ENCODE peak calls at places on chromosome 2, in four cellular contexts. R, U, Q and D are unnamed samples.

GRCh38 chr2:127665267-127665893 is 9.9 kb downstream of the LIMS2 start:
- DNase-seq in U (no peak), R (no peak), Q (no peak), D (no peak)

GRCh38 chr2:209367091-209367747 is 56.6 kb upstream of the MAP2 start:
- DNase-seq in Q (no peak), R (no peak), U (no peak), D (no peak)

GRCh38 chr2:47984041-47984440 is 77.7 kb upstream of the FBXO11 start:
- DNase-seq in R (no peak), Q (no peak), U (peak; percentile 42), D (no peak)

GRCh38 chr2:27701676-27702075 is 38.0 kb downstream of the SLC4A1AP start:
- DNase-seq in Q (no peak), R (no peak), U (no peak), D (no peak)

GRCh38 chr2:217517402-217517801 is 485.4 kb downstream of the TNS1 start:
- DNase-seq in U (no peak), R (no peak), Q (no peak), D (no peak)

GRCh38 chr2:181174880-181175590 is 194.6 kb downstream of the UBE2E3 start:
- DNase-seq in U (no peak), Q (no peak), R (no peak), D (no peak)

GRCh38 chr2:33292981-33293586 is 183.4 kb upstream of the RASGRP3 start:
- DNase-seq in Q (no peak), U (peak; percentile 24), R (peak; percentile 34), D (no peak)

GRCh38 chr2:159744363-159744762 is 32.1 kb downstream of the MARCHF7 start:
- DNase-seq in Q (no peak), R (no peak), U (no peak), D (no peak)

GRCh38 chr2:169891593-169892298 is 64.5 kb downstream of the UBR3 start:
- DNase-seq in U (no peak), R (no peak), Q (peak; percentile 4), D (no peak)

GRCh38 chr2:159617651-159618050 is 1.3 kb upstream of the BAZ2B start:
- DNase-seq in R (peak; percentile 86), U (no peak), Q (peak; percentile 63), D (no peak)

GRCh38 chr2:219451626-219452360 is 17.1 kb downstream of the SPEG start:
- DNase-seq in U (no peak), Q (no peak), R (peak; percentile 40), D (no peak)